ENCODE peak calls at places on chromosome 17, in nine cellular contexts. M is cardiac fibroblast; S is kidney glomerular epithelial cell; F is GM04503; D is mesenteric fat pad; Y is CD8-positive, alpha-beta memory T cell; Z is posterior cingulate gyrus; V is RPMI7951; E is H7. K is an unnamed sample.

GRCh38 chr17:7855643-7856080 is 796 bp downstream of the TMEM88 start:
- DNase-seq in V (no peak), F (no peak), Z (no peak), M (no peak), S (no peak), D (peak), Y (no peak), E (peak), K (no peak)

GRCh38 chr17:79844869-79845600 is 5.8 kb upstream of the CBX4 start:
- DNase-seq in Z (peak), E (peak), V (peak), D (no peak), M (peak), Y (no peak), F (no peak), S (no peak), K (no peak)

GRCh38 chr17:9436629-9437028 is 139.0 kb downstream of the STX8 start:
- DNase-seq in V (peak), Y (no peak), F (peak), S (no peak), E (no peak), Z (no peak), M (peak), D (no peak), K (no peak)

GRCh38 chr17:82734987-82735866 is at the start of gene FN3K:
- DNase-seq in E (peak), F (no peak), Z (peak), D (no peak), V (peak), M (peak), S (no peak), Y (peak), K (peak)

GRCh38 chr17:78263063-78263735 is 31.8 kb downstream of the TMEM235 start:
- DNase-seq in Y (no peak), F (no peak), M (no peak), D (no peak), V (no peak), S (no peak), E (peak), Z (no peak), K (no peak)

GRCh38 chr17:49887744-49888360 is 40.0 kb upstream of the TAC4 start:
- DNase-seq in Y (no peak), V (no peak), D (no peak), E (no peak), M (no peak), Z (no peak), S (no peak), F (no peak), K (no peak)

GRCh38 chr17:36877774-36878173 is 59.5 kb upstream of the LHX1 start:
- DNase-seq in S (no peak), Z (no peak), D (no peak), V (peak), E (peak), M (peak), F (no peak), Y (no peak), K (no peak)

GRCh38 chr17:80224683-80225082 is 4.5 kb downstream of the SLC26A11 start:
- DNase-seq in S (no peak), E (no peak), D (no peak), V (no peak), Z (no peak), Y (no peak), F (no peak), M (no peak), K (no peak)

GRCh38 chr17:16027708-16028584 is 28.3 kb downstream of the TTC19 start:
- DNase-seq in D (no peak), E (no peak), Y (no peak), M (peak), Z (no peak), S (peak), F (peak), V (peak), K (peak)

GRCh38 chr17:41737680-41738023 is 3.2 kb upstream of the HAP1 start:
- DNase-seq in D (no peak), V (peak), S (no peak), F (no peak), Y (no peak), M (no peak), Z (no peak), E (no peak), K (no peak)

GRCh38 chr17:2174471-2175293 is 119.8 kb downstream of the HIC1 start:
- DNase-seq in M (peak), S (peak), Z (peak), E (no peak), F (peak), D (no peak), V (peak), Y (no peak), K (peak)

GRCh38 chr17:622356-622755 is 92.3 kb downstream of the VPS53 start:
- DNase-seq in S (no peak), F (no peak), Y (no peak), D (no peak), M (peak), Z (no peak), E (no peak), V (no peak), K (no peak)

GRCh38 chr17:63919311-63919723 is 678 bp upstream of the GH1 start:
- DNase-seq in F (peak), M (peak), V (peak), E (peak), Y (peak), S (peak), D (no peak), Z (no peak), K (no peak)

GRCh38 chr17:40608061-40608581 is 39.5 kb downstream of the SMARCE1 start:
- DNase-seq in V (no peak), Y (peak), S (no peak), M (no peak), D (no peak), E (no peak), Z (no peak), F (no peak), K (no peak)

GRCh38 chr17:29133146-29133713 is 47.0 kb downstream of the MYO18A start:
- DNase-seq in E (peak), M (peak), Y (no peak), D (no peak), S (peak), V (peak), Z (no peak), F (no peak), K (no peak)

GRCh38 chr17:4411201-4411600 is 22.5 kb upstream of the SPNS3 start:
- DNase-seq in S (no peak), D (no peak), Z (no peak), E (no peak), M (no peak), V (no peak), F (no peak), Y (no peak), K (no peak)

GRCh38 chr17:16304832-16305231 is 48.4 kb downstream of the CENPV start:
- DNase-seq in S (no peak), Y (no peak), Z (no peak), F (no peak), V (peak), D (no peak), M (peak), E (peak), K (peak)

GRCh38 chr17:62714016-62714777 is 86.7 kb downstream of the MRC2 start:
- DNase-seq in Z (no peak), D (peak), Y (no peak), S (no peak), F (no peak), M (peak), V (no peak), E (no peak), K (no peak)

GRCh38 chr17:35022536-35023063 is 40.9 kb downstream of the RFFL start:
- DNase-seq in Y (peak), S (peak), E (no peak), F (peak), D (no peak), Z (peak), V (peak), M (peak), K (peak)

GRCh38 chr17:50817142-50817751 is 18.1 kb upstream of the WFIKKN2 start:
- DNase-seq in Z (peak), V (peak), E (peak), Y (peak), S (no peak), M (peak), F (no peak), D (no peak), K (no peak)

GRCh38 chr17:40433551-40434384 is 9.5 kb upstream of the IGFBP4 start:
- DNase-seq in S (no peak), D (peak), Y (no peak), V (no peak), M (peak), F (no peak), E (peak), Z (no peak), K (no peak)

GRCh38 chr17:77011173-77012011 is 129.4 kb upstream of the SEC14L1 start:
- DNase-seq in E (peak), S (peak), Z (no peak), D (no peak), Y (peak), F (no peak), M (peak), V (peak), K (no peak)

GRCh38 chr17:9389116-9389515 is 186.5 kb downstream of the STX8 start:
- DNase-seq in E (peak), F (peak), D (no peak), Y (no peak), Z (no peak), V (peak), M (peak), S (peak), K (peak)

GRCh38 chr17:41655611-41656111 is 31.3 kb upstream of the KRT17 start:
- DNase-seq in M (no peak), E (peak), F (no peak), Y (no peak), V (no peak), D (no peak), Z (peak), S (peak), K (no peak)

GRCh38 chr17:40542562-40543411 is 22.5 kb downstream of the CCR7 start:
- DNase-seq in E (peak), Z (no peak), Y (peak), M (peak), S (peak), V (peak), F (peak), D (peak), K (peak)

GRCh38 chr17:31374503-31374902 is 17.0 kb upstream of the RAB11FIP4 start:
- DNase-seq in M (no peak), D (no peak), V (no peak), S (no peak), Z (no peak), Y (no peak), F (no peak), E (no peak), K (no peak)

GRCh38 chr17:31467502-31468256 is 76.2 kb downstream of the RAB11FIP4 start:
- DNase-seq in V (no peak), M (no peak), F (no peak), Z (peak), E (peak), Y (no peak), D (no peak), S (no peak), K (no peak)

GRCh38 chr17:37839196-37839978 is 84.8 kb upstream of the TBC1D3K start:
- DNase-seq in M (no peak), V (no peak), D (no peak), E (no peak), Z (no peak), S (no peak), Y (no peak), F (no peak), K (no peak)

GRCh38 chr17:76199466-76199865 is 40.8 kb downstream of the RNF157 start:
- DNase-seq in Y (peak), E (no peak), D (no peak), F (no peak), S (no peak), Z (no peak), V (no peak), M (no peak), K (no peak)